ENCODE peak calls at places on chromosomes 4 and X, in four cellular contexts. K is IMR-90, N is H1, S is H9. Z is an unnamed sample.

GRCh38 chr4:187995322-187996207 is at the start of gene ZFP42:
- DNase-seq in N (peak), K (no peak), S (peak), Z (peak)

GRCh38 chr4:92362002-92362401 is 58.2 kb downstream of the GRID2 start:
- DNase-seq in N (no peak), K (no peak), S (no peak), Z (no peak)

GRCh38 chr4:8469550-8469949 is 29.0 kb downstream of the TRMT44 start:
- DNase-seq in S (no peak), N (no peak), K (no peak), Z (no peak)

GRCh38 chr4:1722551-1723071 is 1.3 kb downstream of the TACC3 start:
- DNase-seq in K (no peak), N (no peak), S (peak), Z (no peak)

GRCh38 chrX:131728295-131729145 is 184.6 kb downstream of the OR13H1 start:
- DNase-seq in N (no peak), K (peak), S (no peak), Z (no peak)

GRCh38 chr4:76527666-76528065 is 92.6 kb downstream of the SHROOM3 start:
- DNase-seq in N (no peak), K (no peak), S (no peak), Z (no peak)

GRCh38 chr4:121464854-121465253 is 84.0 kb upstream of the QRFPR start:
- DNase-seq in K (no peak), N (no peak), S (no peak), Z (no peak)

GRCh38 chrX:110125435-110125834 is 122.5 kb downstream of the TMEM164 start:
- DNase-seq in S (peak), K (peak), N (peak), Z (peak)

GRCh38 chr4:48078862-48079655 is 55.0 kb downstream of the TXK start:
- DNase-seq in S (no peak), K (no peak), N (no peak), Z (no peak)

GRCh38 chr4:26590639-26591038 is 6.8 kb downstream of the TBC1D19 start:
- DNase-seq in S (no peak), K (peak), N (no peak), Z (peak)

GRCh38 chrX:53362439-53362838 is 60.0 kb downstream of the SMC1A start:
- DNase-seq in K (no peak), S (no peak), N (no peak), Z (no peak)

GRCh38 chr4:13511101-13511500 is 27.0 kb upstream of the RAB28 start:
- DNase-seq in N (no peak), K (no peak), S (no peak), Z (no peak)

GRCh38 chrX:47239898-47240545 is 7.2 kb downstream of the USP11 start:
- DNase-seq in S (no peak), N (no peak), K (no peak), Z (no peak)

GRCh38 chrX:112083624-112084326 is 1.2 kb upstream of the TRPC5 start:
- DNase-seq in S (peak), N (peak), K (no peak), Z (peak)

GRCh38 chr4:56183344-56183959 is 203.8 kb downstream of the AASDH start:
- DNase-seq in N (no peak), K (no peak), S (peak), Z (peak)

GRCh38 chr4:123412700-123413512 is 16.3 kb downstream of the SPRY1 start:
- DNase-seq in S (no peak), K (no peak), N (no peak), Z (no peak)

GRCh38 chrX:53093748-53094583 is at the start of gene KANTR:
- DNase-seq in S (peak), N (peak), K (peak), Z (peak)

GRCh38 chrX:150038356-150038755 is 100.1 kb upstream of the EOLA2 start:
- DNase-seq in N (no peak), K (no peak), S (no peak), Z (peak)

GRCh38 chr4:143202824-143203223 is 18.1 kb downstream of the USP38 start:
- DNase-seq in N (no peak), K (no peak), S (no peak), Z (no peak)

GRCh38 chr4:147840846-147841732 is 109.2 kb downstream of the ARHGAP10 start:
- DNase-seq in S (no peak), K (no peak), N (no peak), Z (no peak)

GRCh38 chrX:9569875-9570274 is 105.0 kb downstream of the TBL1X start:
- DNase-seq in S (no peak), K (no peak), N (no peak), Z (no peak)

GRCh38 chr4:21452931-21453330 is 495.6 kb downstream of the KCNIP4 start:
- DNase-seq in N (no peak), S (no peak), K (no peak), Z (peak)

GRCh38 chrX:74160358-74160757 is 143.6 kb upstream of the ZCCHC13 start:
- DNase-seq in K (no peak), N (no peak), S (no peak), Z (no peak)

GRCh38 chr4:90842960-90843359 is 715.8 kb downstream of the CCSER1 start:
- DNase-seq in N (no peak), K (no peak), S (no peak), Z (no peak)

GRCh38 chr4:131644619-131645018 is 1504.5 kb upstream of the PCDH10 start:
- DNase-seq in N (peak), S (peak), K (peak), Z (peak)

GRCh38 chr4:156329779-156330178 is 376.1 kb upstream of the CTSO start:
- DNase-seq in N (no peak), K (peak), S (no peak), Z (no peak)

GRCh38 chrX:72540318-72540717 is 32.3 kb downstream of the HDAC8 start:
- DNase-seq in K (peak), S (no peak), N (no peak), Z (peak)

GRCh38 chr4:183384516-183384915 is 59.9 kb upstream of the CDKN2AIP start:
- DNase-seq in N (no peak), K (no peak), S (no peak), Z (no peak)

GRCh38 chrX:45472968-45473367 is 272.3 kb upstream of the DIPK2B start:
- DNase-seq in N (no peak), S (no peak), K (peak), Z (no peak)

GRCh38 chrX:14865201-14865600 is 7.7 kb downstream of the FANCB start:
- DNase-seq in S (no peak), K (peak), N (no peak), Z (no peak)

GRCh38 chrX:14864626-14865025 is 8.2 kb downstream of the FANCB start:
- DNase-seq in N (no peak), S (no peak), K (peak), Z (no peak)
- H3K4me2 ChIP-seq in N (no peak), S (no peak), K (peak), Z (no peak)

GRCh38 chr4:139403457-139403856 is 50.5 kb upstream of the RAB33B start:
- DNase-seq in N (no peak), S (no peak), K (no peak), Z (peak)
- H3K56ac ChIP-seq in N (no peak), S (no peak), K (no peak), Z (no peak)

DNA sequence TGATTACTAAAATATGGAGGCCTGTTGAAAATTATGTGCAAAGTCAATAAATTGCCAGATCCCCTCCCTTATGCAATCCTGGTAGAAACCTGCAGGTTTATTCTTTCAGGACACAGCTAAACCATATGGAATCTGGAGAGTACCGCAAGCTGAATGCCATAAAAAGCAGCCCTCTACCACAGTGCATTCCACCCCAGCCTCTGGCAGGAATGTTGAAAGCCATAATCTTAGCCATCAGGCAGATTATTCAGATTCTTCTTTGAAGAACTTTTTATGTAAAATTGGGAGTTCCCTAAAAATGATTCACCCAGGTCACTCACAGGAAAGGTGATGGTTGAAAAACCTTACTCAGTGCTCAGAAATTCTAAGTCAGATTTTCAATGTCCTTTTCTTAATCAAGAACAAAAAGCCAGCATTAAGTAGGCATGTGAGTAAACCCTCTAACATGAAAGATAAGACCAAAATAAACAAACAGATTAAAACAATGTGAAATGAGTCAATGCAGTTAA is 227.1 kb downstream of the FSTL5 start:
- DNase-seq in K (peak), N (no peak), S (no peak), Z (peak)
- H3K4me2 ChIP-seq in K (no peak), N (no peak), S (no peak), Z (no peak)

DNA sequence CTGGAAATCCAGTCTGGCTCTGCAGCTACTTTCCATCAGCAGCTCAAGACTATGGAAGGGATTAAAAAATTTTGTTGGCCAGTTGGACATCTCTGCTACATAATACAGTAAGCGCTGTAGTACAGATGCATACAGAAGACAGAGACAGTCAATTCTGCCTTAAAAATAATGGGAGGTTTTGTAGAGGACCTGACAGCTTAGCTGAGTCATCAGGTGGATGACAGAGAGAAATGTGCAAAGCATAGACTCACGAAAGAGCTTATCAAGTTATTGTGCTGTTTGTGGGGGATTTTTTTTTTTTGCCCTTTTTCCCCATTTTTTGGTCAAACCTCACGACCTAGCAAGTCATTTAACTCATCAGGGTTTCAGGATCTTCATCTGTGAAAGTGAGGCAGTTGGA is 149.0 kb upstream of the SCML1 start:
- DNase-seq in S (no peak), K (no peak), N (no peak), Z (no peak)
- H3K56ac ChIP-seq in S (no peak), K (no peak), N (no peak), Z (no peak)

DNA sequence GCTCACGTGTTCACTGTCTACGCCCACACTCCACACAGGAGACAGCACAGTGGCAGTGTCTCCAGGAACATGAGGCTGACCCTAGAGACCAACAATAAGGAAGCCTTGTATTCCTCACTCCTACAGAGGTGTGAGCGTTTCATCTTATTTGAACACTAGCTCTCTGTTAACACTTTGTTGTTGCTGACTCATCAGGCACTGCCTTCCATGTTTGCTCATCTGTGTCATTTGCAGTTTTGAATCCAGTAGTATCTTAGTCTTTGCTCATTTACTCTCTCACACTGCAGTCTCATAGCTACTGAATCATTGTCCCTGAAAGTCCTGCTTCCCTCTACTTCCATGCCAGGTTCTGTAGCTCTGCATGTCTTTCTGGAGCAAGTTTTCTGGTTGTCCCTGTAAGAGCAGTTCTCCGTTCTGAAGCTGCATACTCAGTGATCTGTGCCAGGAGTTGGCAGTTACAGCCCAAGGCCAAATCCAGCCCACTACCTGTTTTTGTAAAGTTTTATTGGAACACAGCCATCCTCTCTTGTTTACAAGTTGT is 80.3 kb upstream of the DCLK2 start:
- DNase-seq in S (no peak), N (no peak), K (peak), Z (peak)
- H3K4me2 ChIP-seq in S (no peak), N (no peak), K (peak), Z (no peak)

GRCh38 chrX:23168291-23168690 is 166.4 kb upstream of the PTCHD1 start:
- DNase-seq in K (no peak), N (no peak), S (no peak), Z (no peak)
- H3K56ac ChIP-seq in K (no peak), N (no peak), S (no peak), Z (no peak)

DNA sequence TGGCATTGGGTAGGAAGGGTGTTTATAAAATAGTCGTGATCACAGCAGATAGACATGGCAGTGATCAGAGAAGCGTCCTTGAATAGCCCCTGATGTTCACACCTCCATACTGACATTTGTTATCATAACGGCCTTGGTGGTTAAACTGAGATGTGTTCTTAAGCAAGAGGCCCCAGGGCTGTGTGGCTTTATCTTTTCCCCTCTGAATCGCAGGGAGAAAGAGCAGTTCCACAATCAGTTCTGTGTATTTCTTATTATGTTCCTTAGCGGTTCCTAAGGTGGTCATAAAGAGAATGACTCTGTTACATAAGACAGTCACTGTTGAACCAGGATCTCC is 52.8 kb upstream of the CBR4 start:
- DNase-seq in K (peak), S (no peak), N (no peak), Z (peak)
- H3K4me2 ChIP-seq in K (peak), S (no peak), N (no peak), Z (no peak)